ENCODE peak calls at places on chromosomes 2 and 18, in four cellular contexts. M is K562, S is HepG2, K is GM12878. I is an unnamed sample.

GRCh38 chr2:96927420-96928171 is 57.7 kb upstream of the SEMA4C start:
- DNase-seq in M (no peak), S (no peak), K (no peak), I (no peak)

GRCh38 chr2:48398285-48399135 is 131.4 kb upstream of the STON1 start:
- DNase-seq in M (peak; percentile 16), S (no peak), K (no peak), I (no peak)

GRCh38 chr2:45458909-45459563 is 152.0 kb downstream of the SRBD1 start:
- DNase-seq in M (peak; percentile 24), S (peak; percentile 19), K (no peak), I (no peak)

GRCh38 chr18:31042391-31043181 is at the start of gene DSC3:
- DNase-seq in M (no peak), S (no peak), K (no peak), I (peak; percentile 71)

GRCh38 chr2:64331846-64332245 is 122.1 kb upstream of the LGALSL start:
- DNase-seq in M (no peak), S (no peak), K (no peak), I (no peak)

GRCh38 chr2:227191367-227191766 is 26.9 kb downstream of the COL4A3 start:
- DNase-seq in M (peak; percentile 4), S (peak; percentile 14), K (no peak), I (peak; percentile 28)

GRCh38 chr2:212379103-212379502 is 159.5 kb downstream of the ERBB4 start:
- DNase-seq in M (no peak), S (no peak), K (no peak), I (no peak)

GRCh38 chr18:45627204-45627526 is 11.9 kb downstream of the SLC14A2 start:
- DNase-seq in M (no peak), S (no peak), K (no peak), I (no peak)

GRCh38 chr18:48161201-48161910 is 230.9 kb upstream of the SMAD2 start:
- DNase-seq in M (peak; percentile 65), S (no peak), K (no peak), I (peak; percentile 78)

GRCh38 chr2:176188969-176189665 is 649 bp downstream of the HOXD1 start:
- DNase-seq in M (no peak), S (no peak), K (no peak), I (peak; percentile 59)

GRCh38 chr2:68454719-68455118 is 12.4 kb downstream of the FBXO48 start:
- DNase-seq in M (no peak), S (no peak), K (no peak), I (no peak)

GRCh38 chr2:181310967-181311366 is 146.2 kb upstream of the ITGA4 start:
- DNase-seq in M (no peak), S (no peak), K (no peak), I (no peak)

GRCh38 chr18:8705280-8705940 is at the start of gene MTCL1:
- DNase-seq in M (peak; percentile 58), S (no peak), K (no peak), I (peak; percentile 53)

GRCh38 chr2:203870942-203871341 is 3.4 kb downstream of the CTLA4 start:
- DNase-seq in M (no peak), S (no peak), K (no peak), I (no peak)

GRCh38 chr18:48843596-48843995 is 107.2 kb downstream of the SMAD7 start:
- DNase-seq in M (no peak), S (no peak), K (no peak), I (no peak)

GRCh38 chr2:1081411-1082225 is 131.0 kb downstream of the SNTG2 start:
- DNase-seq in M (no peak), S (no peak), K (no peak), I (no peak)

GRCh38 chr18:51212606-51213005 is 15.1 kb upstream of the MEX3C start:
- DNase-seq in M (no peak), S (no peak), K (no peak), I (no peak)

GRCh38 chr2:134164306-134164705 is 89.6 kb upstream of the MGAT5 start:
- DNase-seq in M (no peak), S (no peak), K (no peak), I (no peak)

GRCh38 chr2:179588486-179589145 is 272.8 kb downstream of the ZNF385B start:
- DNase-seq in M (no peak), S (no peak), K (no peak), I (no peak)

GRCh38 chr2:101440127-101440738 is 34.7 kb downstream of the RFX8 start:
- DNase-seq in M (peak; percentile 61), S (peak; percentile 43), K (no peak), I (no peak)

GRCh38 chr18:13234528-13234795 is 15.9 kb downstream of the LDLRAD4 start:
- DNase-seq in M (no peak), S (no peak), K (no peak), I (no peak)

GRCh38 chr2:88738271-88738670 is 46.8 kb downstream of the RPIA start:
- DNase-seq in M (no peak), S (no peak), K (no peak), I (no peak)

GRCh38 chr18:78390985-78391384 is 588.6 kb upstream of the SALL3 start:
- DNase-seq in M (no peak), S (no peak), K (no peak), I (no peak)

GRCh38 chr2:96374211-96374951 is 38.8 kb downstream of the NCAPH start:
- DNase-seq in M (peak; percentile 13), S (no peak), K (no peak), I (no peak)

GRCh38 chr2:60549250-60550150 is 4.0 kb downstream of the BCL11A start:
- DNase-seq in M (no peak), S (no peak), K (no peak), I (peak; percentile 59)
- TF ChIP-seq CREM in M (no peak), S (no peak), K (peak; percentile 32), I (no peak)

GRCh38 chr18:62876828-62877227 is 161.5 kb downstream of the PHLPP1 start:
- DNase-seq in M (no peak), S (no peak), K (no peak), I (no peak)

GRCh38 chr18:62878305-62878704 is 163.0 kb downstream of the PHLPP1 start:
- DNase-seq in M (no peak), S (no peak), K (no peak), I (no peak)

GRCh38 chr18:62876106-62876505 is 160.8 kb downstream of the PHLPP1 start:
- DNase-seq in M (no peak), S (no peak), K (no peak), I (no peak)

GRCh38 chr18:62875320-62875719 is 160.0 kb downstream of the PHLPP1 start:
- DNase-seq in M (no peak), S (no peak), K (no peak), I (no peak)

DNA sequence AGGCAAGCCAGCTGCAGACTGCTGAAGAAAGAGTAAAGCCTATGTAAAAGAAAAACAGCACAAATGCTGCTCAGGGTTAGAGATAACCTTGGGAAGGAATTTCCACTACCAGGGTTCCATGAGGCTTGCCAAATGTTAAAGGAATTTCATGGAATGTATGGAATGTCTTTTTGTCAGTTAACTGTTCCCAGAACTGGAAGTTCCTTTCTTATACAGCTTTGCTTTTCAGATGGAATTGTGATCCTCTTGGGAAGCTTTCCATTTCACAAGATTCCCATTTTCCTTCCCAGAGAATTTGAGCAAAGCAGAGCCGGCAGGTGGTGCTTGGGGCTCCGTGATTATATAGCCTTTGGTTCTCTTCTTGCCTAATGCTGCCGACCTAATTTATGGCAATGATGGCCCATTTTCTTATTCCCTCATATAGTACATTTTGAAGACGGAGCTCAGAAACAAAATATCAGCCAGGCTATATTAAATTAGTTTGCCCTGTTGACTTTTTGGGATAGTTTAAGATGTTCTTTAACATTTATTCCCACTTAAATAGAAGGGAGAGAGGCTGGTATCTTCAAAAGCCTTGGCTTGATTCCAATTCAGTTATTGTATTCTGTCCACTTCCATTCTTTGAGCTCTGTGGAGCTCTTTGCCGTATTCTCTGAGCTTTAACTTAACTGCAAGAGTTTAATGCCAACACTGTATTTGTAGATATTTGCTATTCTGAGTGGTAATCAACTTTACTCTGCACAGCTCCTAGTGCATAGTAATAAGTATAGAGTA is 162.3 kb downstream of the PHLPP1 start:
- DNase-seq in M (no peak), S (peak; percentile 30), K (no peak), I (peak; percentile 33)
- TF ChIP-seq CREM in M (no peak), S (no peak), K (no peak), I (no peak)

GRCh38 chr2:219173176-219173575 is 3.3 kb upstream of the SLC23A3 start:
- DNase-seq in M (no peak), S (no peak), K (no peak), I (no peak)
- TF ChIP-seq CREM in M (no peak), S (no peak), K (no peak), I (no peak)

DNA sequence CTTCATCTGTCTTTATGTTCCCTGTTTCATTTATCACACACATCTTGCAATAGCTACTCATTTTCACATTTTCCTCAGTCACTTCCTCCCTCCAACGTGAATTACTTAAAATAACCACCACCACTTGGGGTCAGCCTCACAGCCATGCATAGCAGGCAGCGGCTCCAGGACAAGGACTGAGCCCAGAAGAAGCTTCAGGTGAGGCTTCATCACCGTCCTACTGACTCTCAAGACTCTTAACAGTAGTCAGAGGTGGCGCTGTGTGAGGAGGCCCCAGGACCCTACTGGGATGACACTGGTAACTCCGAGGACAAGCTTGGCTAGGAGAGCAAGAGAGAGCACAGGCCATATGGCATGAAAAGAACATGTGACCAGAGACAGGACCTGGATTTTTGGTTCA is 15.5 kb upstream of the ST8SIA5 start:
- DNase-seq in M (no peak), S (no peak), K (no peak), I (no peak)
- TF ChIP-seq CREM in M (no peak), S (no peak), K (no peak), I (no peak)

GRCh38 chr18:11872479-11873136 is 21.4 kb downstream of the CHMP1B start:
- DNase-seq in M (peak; percentile 72), S (peak; percentile 71), K (no peak), I (no peak)
- TF ChIP-seq CREM in M (no peak), S (no peak), K (no peak), I (no peak)

DNA sequence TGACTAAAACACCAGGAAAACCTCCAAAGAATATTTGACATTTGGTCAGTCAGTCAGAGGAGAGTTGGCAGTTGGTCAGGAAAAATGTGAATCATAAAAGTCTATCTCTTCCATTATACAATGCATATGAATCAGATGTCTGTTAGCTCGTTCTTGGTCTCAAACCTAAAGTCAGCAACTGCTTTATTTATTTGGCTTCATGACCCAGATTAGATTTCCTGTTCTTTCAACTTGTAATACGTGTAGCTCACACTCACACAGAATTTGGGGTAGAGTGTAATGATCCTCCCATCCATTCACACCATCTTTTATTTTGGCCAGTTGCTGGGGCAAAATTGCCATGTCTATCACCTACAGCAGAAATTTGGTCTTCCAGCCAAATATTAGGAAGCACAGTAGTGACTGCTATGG is 81.9 kb upstream of the COL5A2 start:
- DNase-seq in M (no peak), S (no peak), K (no peak), I (no peak)
- TF ChIP-seq CREM in M (no peak), S (no peak), K (no peak), I (no peak)

DNA sequence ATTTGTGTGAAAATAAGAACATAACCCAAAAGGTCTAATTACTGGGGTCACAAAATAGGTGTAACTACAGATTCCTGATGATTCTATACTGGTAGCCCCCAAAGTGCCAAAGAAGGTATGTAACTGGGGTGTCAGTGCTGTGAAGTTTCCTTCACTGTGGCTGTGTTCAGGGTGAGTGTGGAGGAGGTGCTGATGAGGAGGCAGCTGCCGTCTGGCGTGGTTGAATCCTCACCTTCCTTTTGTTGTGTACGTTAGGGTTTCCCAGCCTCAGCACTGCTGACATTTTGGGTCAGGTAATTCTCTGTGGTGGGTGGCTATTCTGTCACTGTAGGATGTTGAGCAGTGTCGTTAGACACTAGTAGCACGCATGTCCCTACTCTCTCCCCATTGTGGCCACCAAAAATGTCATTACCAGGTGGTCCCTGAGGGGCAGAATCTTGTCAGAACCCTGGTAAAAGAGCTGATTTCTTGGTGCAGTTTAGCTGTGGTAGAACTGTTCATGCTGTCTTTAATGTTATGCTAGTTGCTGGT is 31.5 kb downstream of the ADNP2 start:
- DNase-seq in M (no peak), S (no peak), K (no peak), I (no peak)
- TF ChIP-seq CREM in M (no peak), S (no peak), K (no peak), I (no peak)

I was measured in WTC11.